ENCODE peak calls at places on chromosomes 1 and 21, in six cellular contexts. C, O, B, T, I and Q are unnamed samples.
A peak's percentile ranks its signal among the peaks of the same experiment; 100 is the strongest.

GRCh38 chr1:206468571-206468970 is 1.7 kb upstream of the IKBKE start:
- DNase-seq in C (no peak), I (no peak), B (no peak), O (no peak), T (no peak), Q (no peak)

GRCh38 chr1:219092206-219092605 is 81.5 kb upstream of the LYPLAL1 start:
- DNase-seq in O (no peak), T (no peak), C (no peak), B (peak; percentile 65), I (no peak), Q (no peak)

GRCh38 chr21:41207401-41208388 is 39.7 kb downstream of the BACE2 start:
- DNase-seq in T (no peak), B (peak; percentile 86), O (no peak), C (peak; percentile 87), I (no peak), Q (peak; percentile 83)

GRCh38 chr1:21816602-21817302 is 4.7 kb downstream of the LDLRAD2 start:
- DNase-seq in C (no peak), T (no peak), O (no peak), B (peak; percentile 81), I (no peak), Q (no peak)

GRCh38 chr1:117678246-117678977 is 72.6 kb downstream of the TENT5C start:
- DNase-seq in T (no peak), C (no peak), I (no peak), B (no peak), O (no peak), Q (peak; percentile 53)

GRCh38 chr21:14863745-14864210 is 201.0 kb downstream of the NRIP1 start:
- DNase-seq in O (no peak), C (no peak), B (peak; percentile 57), T (no peak), I (no peak), Q (no peak)

GRCh38 chr1:203769505-203770343 is 4.7 kb downstream of the LAX1 start:
- DNase-seq in T (no peak), I (no peak), O (no peak), B (peak; percentile 94), C (peak; percentile 74), Q (peak; percentile 82)

GRCh38 chr1:214898718-214899117 is 183.8 kb upstream of the KCNK2 start:
- DNase-seq in C (no peak), B (no peak), O (no peak), T (no peak), I (no peak), Q (no peak)

GRCh38 chr21:44618504-44618903 is 6.6 kb downstream of the KRTAP10-8 start:
- DNase-seq in T (no peak), B (peak; percentile 14), I (no peak), C (no peak), O (no peak), Q (peak; percentile 66)

GRCh38 chr1:214327519-214327918 is 46.6 kb downstream of the SMYD2 start:
- DNase-seq in T (no peak), I (no peak), O (no peak), C (no peak), B (no peak), Q (no peak)

GRCh38 chr1:109386054-109386717 is 11.5 kb downstream of the SORT1 start:
- DNase-seq in O (no peak), I (no peak), C (no peak), B (no peak), T (no peak), Q (no peak)

GRCh38 chr1:158407092-158407491 is 7.8 kb upstream of the OR10T2 start:
- DNase-seq in O (no peak), C (no peak), T (no peak), I (no peak), B (no peak), Q (no peak)

GRCh38 chr1:86846166-86846647 is 67.7 kb downstream of the SELENOF start:
- DNase-seq in T (no peak), O (no peak), I (no peak), B (peak; percentile 91), C (no peak), Q (no peak)

GRCh38 chr1:41810446-41810845 is 108.3 kb downstream of the HIVEP3 start:
- DNase-seq in C (no peak), B (peak; percentile 63), O (no peak), I (peak; percentile 52), T (no peak), Q (no peak)

GRCh38 chr1:211800925-211801607 is 29.5 kb downstream of the LPGAT1 start:
- DNase-seq in B (no peak), O (no peak), C (no peak), I (no peak), T (no peak), Q (no peak)

GRCh38 chr1:234915923-234916675 is 212.5 kb downstream of the TOMM20 start:
- DNase-seq in I (no peak), C (no peak), B (no peak), O (no peak), T (no peak), Q (peak; percentile 53)

GRCh38 chr1:11961230-11961629 is 19.0 kb upstream of the MFN2 start:
- DNase-seq in C (no peak), I (no peak), O (no peak), T (no peak), B (no peak), Q (no peak)

GRCh38 chr1:1330366-1331067 is 563 bp upstream of the TAS1R3 start:
- DNase-seq in T (no peak), I (no peak), B (no peak), O (no peak), C (no peak), Q (no peak)

GRCh38 chr21:45396620-45396995 is 8.4 kb upstream of the COL18A1 start:
- DNase-seq in C (peak; percentile 4), B (no peak), I (no peak), T (no peak), O (no peak), Q (peak; percentile 14)

GRCh38 chr1:205318231-205318991 is 3.1 kb downstream of the NUAK2 start:
- DNase-seq in O (no peak), T (no peak), C (no peak), I (peak; percentile 75), B (no peak), Q (no peak)

GRCh38 chr1:95561244-95561840 is 327.3 kb downstream of the RWDD3 start:
- DNase-seq in C (no peak), T (no peak), B (no peak), O (no peak), I (no peak), Q (no peak)

GRCh38 chr21:39837861-39838359 is 29.3 kb upstream of the PCP4 start:
- DNase-seq in C (no peak), I (peak; percentile 5), T (no peak), B (no peak), O (no peak), Q (no peak)

GRCh38 chr1:160855181-160855981 is 7.3 kb downstream of the CD244 start:
- DNase-seq in I (no peak), C (no peak), B (no peak), O (no peak), T (no peak), Q (no peak)

GRCh38 chr1:147721711-147722110 is 38.7 kb downstream of the GJA5 start:
- DNase-seq in B (no peak), C (no peak), I (peak; percentile 27), O (no peak), T (no peak), Q (no peak)

GRCh38 chr21:30986966-30987365 is 51.3 kb downstream of the KRTAP19-8 start:
- DNase-seq in B (no peak), I (no peak), O (no peak), C (no peak), T (no peak), Q (no peak)

GRCh38 chr1:18234790-18235242 is 127.2 kb downstream of the IGSF21 start:
- DNase-seq in B (peak; percentile 3), I (peak; percentile 87), T (no peak), C (no peak), O (no peak), Q (no peak)

GRCh38 chr1:220485131-220485530 is 42.8 kb upstream of the MARK1 start:
- DNase-seq in B (no peak), I (peak; percentile 22), T (no peak), C (no peak), O (no peak), Q (no peak)

GRCh38 chr1:186183219-186183618 is 191.8 kb downstream of the TPR start:
- DNase-seq in O (no peak), T (no peak), B (peak; percentile 58), C (peak; percentile 35), I (no peak), Q (peak; percentile 46)

GRCh38 chr1:43359696-43360095 is 915 bp downstream of the CDC20 start:
- DNase-seq in T (no peak), C (no peak), B (no peak), O (no peak), I (no peak), Q (no peak)

GRCh38 chr1:39182804-39183203 is 21.7 kb upstream of the MACF1 start:
- DNase-seq in T (no peak), C (no peak), I (no peak), O (no peak), B (no peak), Q (no peak)

GRCh38 chr1:171597203-171597602 is 24.8 kb upstream of the MYOCOS start:
- DNase-seq in O (no peak), I (no peak), B (no peak), C (no peak), T (no peak), Q (no peak)

GRCh38 chr1:31771891-31772668 is 7.9 kb upstream of the ADGRB2 start:
- DNase-seq in C (no peak), I (peak; percentile 43), T (peak; percentile 48), O (peak; percentile 36), B (peak; percentile 27), Q (no peak)

GRCh38 chr1:16440480-16441311 is at the start of gene NECAP2:
- DNase-seq in I (peak; percentile 99), O (peak; percentile 92), T (peak; percentile 97), B (peak; percentile 91), C (peak; percentile 95), Q (peak; percentile 97)

GRCh38 chr1:206770531-206771352 is at the start of gene IL19:
- DNase-seq in C (no peak), O (no peak), T (no peak), I (peak; percentile 76), B (peak; percentile 34), Q (no peak)

GRCh38 chr1:26036756-26037281 is 9.1 kb downstream of the SLC30A2 start:
- DNase-seq in I (no peak), B (no peak), C (no peak), T (no peak), O (no peak), Q (no peak)